ENCODE peak calls at places on chromosomes 4 and X, in seven cellular contexts. N is SK-N-SH, Q is HepG2, Y is H1, G is HCT116, K is T47D, S is GM12878. F is an unnamed sample.
A peak's percentile ranks its signal among the peaks of the same experiment; 100 is the strongest.

GRCh38 chrX:9635368-9635767 is 130.3 kb downstream of the GPR143 start:
- DNase-seq in S (no peak), Y (no peak), Q (no peak), N (no peak), K (no peak), G (no peak), F (no peak)

GRCh38 chrX:21840199-21840557 is 761 bp downstream of the MBTPS2 start:
- DNase-seq in S (no peak), Q (no peak), K (no peak), G (no peak), Y (no peak), N (no peak), F (no peak)

GRCh38 chr4:67727124-67727850 is 26.3 kb upstream of the UBA6 start:
- DNase-seq in S (no peak), K (no peak), G (no peak), Y (no peak), N (no peak), Q (no peak), F (peak; percentile 41)

GRCh38 chr4:189143255-189143654 is 797.4 kb upstream of the FRG1 start:
- DNase-seq in K (peak; percentile 80), G (peak; percentile 43), S (no peak), N (no peak), Y (no peak), Q (no peak), F (no peak)

GRCh38 chr4:10640535-10641159 is 43.9 kb downstream of the CLNK start:
- DNase-seq in K (no peak), G (no peak), S (no peak), N (no peak), Q (no peak), Y (no peak), F (no peak)

GRCh38 chrX:52217494-52218160 is 32.9 kb downstream of the MAGED4 start:
- DNase-seq in N (no peak), G (no peak), Q (peak; percentile 2), Y (peak; percentile 45), S (no peak), K (no peak), F (no peak)

GRCh38 chr4:104915864-104916263 is 230.8 kb upstream of the TET2 start:
- DNase-seq in S (no peak), N (no peak), Y (peak; percentile 52), K (no peak), G (no peak), Q (peak; percentile 12), F (no peak)

GRCh38 chrX:109578916-109579315 is 42.3 kb downstream of the NXT2 start:
- DNase-seq in Q (no peak), S (no peak), Y (no peak), N (no peak), G (no peak), K (no peak), F (no peak)

GRCh38 chr4:123381996-123382395 is 14.6 kb upstream of the SPRY1 start:
- DNase-seq in K (no peak), N (no peak), S (no peak), Q (no peak), Y (no peak), G (no peak), F (no peak)

GRCh38 chrX:13428055-13428786 is 108.4 kb upstream of the ATXN3L start:
- DNase-seq in G (peak; percentile 26), N (no peak), S (no peak), K (peak; percentile 7), Q (no peak), Y (no peak), F (no peak)

GRCh38 chr4:87745058-87745842 is 54.1 kb upstream of the IBSP start:
- DNase-seq in K (no peak), G (no peak), Q (no peak), N (no peak), S (no peak), Y (no peak), F (peak; percentile 2)

GRCh38 chrX:70088791-70089190 is 26.5 kb downstream of the OTUD6A start:
- DNase-seq in N (no peak), S (no peak), G (no peak), K (peak; percentile 36), Y (no peak), Q (no peak), F (no peak)

GRCh38 chr4:1012031-1012739 is 759 bp downstream of the FGFRL1 start:
- DNase-seq in K (peak; percentile 59), S (no peak), G (no peak), Y (no peak), N (peak; percentile 72), Q (peak; percentile 51), F (peak; percentile 78)

GRCh38 chrX:125005863-125006262 is 313.8 kb upstream of the TEX13C start:
- DNase-seq in Y (no peak), S (no peak), Q (no peak), K (no peak), G (no peak), N (no peak), F (no peak)

GRCh38 chr4:37568494-37568893 is 117.7 kb downstream of the RELL1 start:
- DNase-seq in Q (no peak), K (no peak), G (no peak), Y (no peak), N (no peak), S (no peak), F (no peak)
- TF ChIP-seq JUND in Q (no peak), K (no peak), G (no peak), Y (no peak), N (no peak), S (no peak), F (no peak)

DNA sequence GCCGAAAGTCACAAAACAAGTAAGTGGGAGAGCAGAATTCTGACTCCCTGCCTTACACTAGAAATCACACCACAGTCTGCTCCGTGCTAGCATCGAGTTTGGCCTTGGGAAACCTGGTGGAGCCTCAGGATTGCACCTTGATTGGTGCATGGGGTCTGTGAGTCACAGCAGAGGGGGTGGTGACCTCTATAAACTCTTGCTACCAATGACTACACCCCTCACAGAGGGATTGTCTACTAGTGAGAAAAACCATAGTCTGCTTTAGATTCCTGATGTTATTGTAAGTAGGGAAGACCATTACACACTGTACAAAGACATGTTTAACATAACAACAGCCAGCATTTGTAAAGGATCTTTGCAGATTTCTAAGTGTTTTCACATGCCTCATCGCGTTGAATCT is 55.6 kb upstream of the KDR start:
- DNase-seq in K (no peak), Q (no peak), S (no peak), G (no peak), Y (no peak), N (no peak), F (no peak)
- TF ChIP-seq JUND in K (no peak), Q (no peak), S (no peak), G (no peak), Y (no peak), N (no peak), F (no peak)

GRCh38 chr4:79897174-79897573 is 175.9 kb downstream of the ANTXR2 start:
- DNase-seq in N (no peak), K (no peak), G (no peak), S (no peak), Q (no peak), Y (no peak), F (no peak)
- TF ChIP-seq JUND in N (no peak), K (no peak), G (no peak), S (no peak), Q (no peak), Y (no peak), F (no peak)

DNA sequence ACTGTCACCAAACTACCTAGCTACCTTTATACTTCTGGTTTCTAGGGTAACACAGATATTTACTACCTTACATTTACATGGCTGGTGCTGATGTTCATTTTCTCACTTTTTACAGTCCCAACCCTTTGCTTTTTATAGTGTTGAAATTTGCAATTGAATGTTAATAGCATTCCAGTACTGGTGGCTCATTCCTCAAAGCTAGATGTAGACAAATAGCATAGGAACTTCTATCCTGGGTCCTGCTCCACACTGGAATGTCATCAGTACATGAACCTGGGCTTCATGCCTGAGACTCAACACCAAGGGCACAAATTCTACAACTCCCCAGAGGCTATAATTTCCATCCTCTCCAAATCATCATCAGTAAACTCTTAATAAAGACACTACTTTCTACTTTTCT is 10.3 kb upstream of the TRMT2B start:
- DNase-seq in S (no peak), K (no peak), G (no peak), Y (no peak), Q (no peak), N (no peak), F (no peak)
- TF ChIP-seq JUND in S (no peak), K (no peak), G (no peak), Y (no peak), Q (no peak), N (no peak), F (no peak)

DNA sequence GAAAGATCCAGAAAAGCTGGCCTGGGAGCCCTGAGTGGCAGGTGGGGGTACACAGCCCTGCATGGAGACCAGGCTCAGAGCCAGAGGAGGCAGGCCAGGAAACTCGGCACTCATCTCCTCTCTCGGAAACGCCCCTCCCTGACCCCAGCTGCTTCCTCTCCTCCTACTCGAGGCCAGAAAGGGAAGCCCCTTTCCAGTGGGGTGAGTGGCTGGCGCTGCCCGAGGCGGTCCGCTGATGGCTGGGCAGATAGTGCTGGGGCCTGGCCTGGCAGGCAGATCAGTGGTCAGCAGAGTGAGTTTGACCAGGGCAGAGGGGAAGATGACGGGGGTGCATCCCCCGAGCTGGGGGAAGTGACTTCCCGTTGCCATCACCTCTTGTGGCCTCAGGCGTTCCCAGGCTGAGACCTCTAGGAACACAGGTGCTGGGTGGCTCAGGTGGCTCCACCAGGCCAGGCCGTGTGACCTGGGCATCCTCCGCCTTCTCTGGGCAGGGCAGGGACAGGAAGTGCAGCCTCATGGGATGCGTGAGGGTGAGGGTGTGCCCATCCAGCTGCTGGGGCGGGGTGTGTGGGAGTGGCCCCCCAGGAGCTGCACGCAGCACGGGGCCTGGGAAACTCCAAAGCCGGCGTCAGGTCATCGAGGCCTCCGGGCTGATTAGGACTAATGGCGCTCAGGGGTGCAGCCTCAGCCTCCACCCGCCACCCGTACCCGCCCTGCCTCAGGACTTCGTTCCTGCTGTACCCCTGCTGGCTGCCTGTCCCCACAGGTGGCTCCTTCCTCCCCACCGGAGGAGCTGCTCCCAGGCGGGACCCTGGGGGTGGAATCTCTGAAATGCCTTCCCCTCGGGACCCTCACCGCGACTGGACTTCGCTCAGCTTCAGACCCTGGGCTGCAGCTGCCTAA is 5.8 kb downstream of the SH3BP2 start:
- DNase-seq in G (no peak), N (peak; percentile 92), K (no peak), Y (no peak), Q (no peak), S (no peak), F (peak; percentile 47)
- TF ChIP-seq JUND in G (no peak), N (no peak), K (no peak), Y (no peak), Q (no peak), S (no peak), F (no peak)

DNA sequence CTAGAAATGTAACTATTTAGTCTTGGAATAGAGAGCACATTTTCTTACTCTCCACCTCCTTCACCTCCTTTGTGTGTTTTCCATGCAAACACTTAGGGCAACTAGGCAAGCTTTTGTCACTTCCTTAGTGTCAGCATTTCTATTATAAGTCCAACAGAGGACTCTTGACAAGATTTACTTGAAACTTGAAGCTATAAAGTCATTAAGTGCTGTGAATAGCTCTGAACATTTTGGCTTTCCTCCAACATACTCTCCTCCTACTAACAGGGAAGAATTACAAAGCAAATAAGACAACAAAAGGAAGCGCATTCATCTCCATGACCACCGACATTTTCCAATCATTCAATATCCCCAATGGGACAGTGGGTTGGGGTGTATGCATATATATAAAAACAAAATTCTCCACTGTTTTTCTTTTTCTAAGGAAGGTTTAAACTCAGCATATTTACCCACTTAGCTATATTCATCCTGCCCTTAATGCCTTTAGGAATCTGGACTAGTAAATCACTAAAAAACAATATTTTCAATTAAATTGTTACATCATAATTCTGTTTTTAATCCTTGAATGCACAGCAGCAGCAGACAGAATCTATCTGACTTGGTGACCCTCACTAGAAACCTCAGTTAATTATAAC is 264.6 kb downstream of the SNCA start:
- DNase-seq in K (peak; percentile 12), G (no peak), S (no peak), Q (no peak), N (no peak), Y (no peak), F (no peak)
- TF ChIP-seq JUND in K (no peak), G (no peak), S (no peak), Q (no peak), N (no peak), Y (no peak), F (no peak)